ENCODE peak calls at places on chromosomes 2 and 18, in four cellular contexts. One of them, this sample, is unnamed.
A peak's percentile ranks its signal among the peaks of the same experiment; 100 is the strongest.

GRCh38 chr2:30422437-30422805 is 24.6 kb upstream of the LCLAT1 start:
- DNase-seq in K562: peak; percentile 27
- DNase-seq in HepG2: no peak
- DNase-seq in A549: no peak
- DNase-seq in this sample: no peak

GRCh38 chr18:35441857-35442595 is 55.7 kb downstream of the INO80C start:
- DNase-seq in K562: no peak
- DNase-seq in HepG2: no peak
- DNase-seq in A549: no peak
- DNase-seq in this sample: no peak

GRCh38 chr18:59239627-59240026 is 19.7 kb downstream of the GRP start:
- DNase-seq in K562: peak; percentile 9
- DNase-seq in HepG2: no peak
- DNase-seq in A549: no peak
- DNase-seq in this sample: no peak

GRCh38 chr18:76610933-76611749 is 116.1 kb upstream of the ZNF516 start:
- DNase-seq in HepG2: no peak
- DNase-seq in K562: no peak
- DNase-seq in A549: no peak
- DNase-seq in this sample: no peak

GRCh38 chr2:156321243-156321904 is 11.1 kb downstream of the NR4A2 start:
- DNase-seq in HepG2: no peak
- DNase-seq in A549: no peak
- DNase-seq in K562: no peak
- DNase-seq in this sample: no peak

GRCh38 chr2:45759310-45759851 is 107.9 kb downstream of the PRKCE start:
- DNase-seq in A549: no peak
- DNase-seq in K562: no peak
- DNase-seq in HepG2: no peak
- DNase-seq in this sample: no peak

GRCh38 chr2:148582679-148583511 is 61.7 kb upstream of the EPC2 start:
- DNase-seq in K562: no peak
- DNase-seq in HepG2: no peak
- DNase-seq in A549: no peak
- DNase-seq in this sample: no peak

GRCh38 chr2:231162036-231162345 is 36.4 kb upstream of the ARMC9 start:
- DNase-seq in A549: no peak
- DNase-seq in HepG2: no peak
- DNase-seq in K562: no peak
- DNase-seq in this sample: no peak

GRCh38 chr2:162773352-162773751 is 65.2 kb downstream of the KCNH7 start:
- DNase-seq in A549: no peak
- DNase-seq in HepG2: no peak
- DNase-seq in K562: no peak
- DNase-seq in this sample: no peak

GRCh38 chr2:136381722-136382633 is 264.0 kb upstream of the CXCR4 start:
- DNase-seq in K562: no peak
- DNase-seq in HepG2: no peak
- DNase-seq in A549: no peak
- DNase-seq in this sample: peak; percentile 24

GRCh38 chr18:37270046-37270665 is 295.4 kb downstream of the CELF4 start:
- DNase-seq in A549: no peak
- DNase-seq in K562: peak; percentile 76
- DNase-seq in HepG2: peak; percentile 21
- DNase-seq in this sample: no peak

GRCh38 chr2:195382186-195382585 is 274.8 kb upstream of the SLC39A10 start:
- DNase-seq in HepG2: no peak
- DNase-seq in A549: no peak
- DNase-seq in K562: no peak
- DNase-seq in this sample: no peak

GRCh38 chr2:182694189-182694588 is 21.9 kb upstream of the DNAJC10 start:
- DNase-seq in K562: no peak
- DNase-seq in A549: no peak
- DNase-seq in HepG2: no peak
- DNase-seq in this sample: no peak

GRCh38 chr18:64271264-64271663 is 122.4 kb upstream of the LINC00305 start:
- DNase-seq in K562: no peak
- DNase-seq in HepG2: no peak
- DNase-seq in A549: no peak
- DNase-seq in this sample: no peak

GRCh38 chr18:60585670-60586069 is 213.1 kb upstream of the MC4R start:
- DNase-seq in HepG2: no peak
- DNase-seq in A549: no peak
- DNase-seq in K562: no peak
- DNase-seq in this sample: no peak

GRCh38 chr18:8480506-8481328 is 128.5 kb upstream of the RAB12 start:
- DNase-seq in HepG2: peak; percentile 38
- DNase-seq in A549: peak; percentile 36
- DNase-seq in K562: peak; percentile 52
- DNase-seq in this sample: no peak

GRCh38 chr2:185757356-185757755 is 18.8 kb downstream of the FSIP2 start:
- DNase-seq in HepG2: no peak
- DNase-seq in A549: no peak
- DNase-seq in K562: no peak
- DNase-seq in this sample: no peak

GRCh38 chr2:229857634-229858033 is 64.2 kb downstream of the TRIP12 start:
- DNase-seq in HepG2: no peak
- DNase-seq in A549: no peak
- DNase-seq in K562: no peak
- DNase-seq in this sample: no peak

GRCh38 chr2:205722538-205722878 is 40.2 kb downstream of the NRP2 start:
- DNase-seq in K562: no peak
- DNase-seq in A549: no peak
- DNase-seq in HepG2: no peak
- DNase-seq in this sample: no peak

GRCh38 chr2:88199912-88200682 is 30.0 kb downstream of the THNSL2 start:
- DNase-seq in K562: peak; percentile 40
- DNase-seq in A549: no peak
- DNase-seq in HepG2: peak; percentile 33
- DNase-seq in this sample: peak; percentile 73

GRCh38 chr2:219875036-219875435 is 247.6 kb downstream of the SLC4A3 start:
- DNase-seq in HepG2: no peak
- DNase-seq in A549: no peak
- DNase-seq in K562: no peak
- DNase-seq in this sample: no peak

GRCh38 chr2:30708491-30709290 is 98.6 kb downstream of the CAPN13 start:
- DNase-seq in HepG2: no peak
- DNase-seq in A549: peak; percentile 19
- DNase-seq in K562: peak; percentile 23
- DNase-seq in this sample: no peak

GRCh38 chr2:191276792-191277465 is 31.7 kb downstream of the MYO1B start:
- DNase-seq in HepG2: no peak
- DNase-seq in A549: no peak
- DNase-seq in K562: no peak
- DNase-seq in this sample: no peak

GRCh38 chr2:73187549-73187948 is 14.8 kb upstream of the NOTO start:
- DNase-seq in K562: no peak
- DNase-seq in A549: no peak
- DNase-seq in HepG2: no peak
- DNase-seq in this sample: no peak

GRCh38 chr2:181394741-181395437 is 62.3 kb upstream of the ITGA4 start:
- DNase-seq in HepG2: no peak
- DNase-seq in A549: no peak
- DNase-seq in K562: no peak
- DNase-seq in this sample: no peak

GRCh38 chr2:42192010-42192373 is 22.8 kb downstream of the EML4 start:
- DNase-seq in HepG2: no peak
- DNase-seq in A549: no peak
- DNase-seq in K562: no peak
- DNase-seq in this sample: no peak

GRCh38 chr18:78717051-78717765 is 262.4 kb upstream of the SALL3 start:
- DNase-seq in A549: no peak
- DNase-seq in K562: no peak
- DNase-seq in HepG2: no peak
- DNase-seq in this sample: no peak

GRCh38 chr2:29829841-29830240 is 91.5 kb downstream of the ALK start:
- DNase-seq in HepG2: no peak
- DNase-seq in A549: no peak
- DNase-seq in K562: no peak
- DNase-seq in this sample: no peak

GRCh38 chr2:202932425-202933138 is 20.5 kb downstream of the CARF start:
- DNase-seq in HepG2: no peak
- DNase-seq in K562: no peak
- DNase-seq in A549: no peak
- DNase-seq in this sample: no peak

GRCh38 chr2:27902143-27902542 is 11.6 kb downstream of the BABAM2 start:
- DNase-seq in A549: no peak
- DNase-seq in K562: no peak
- DNase-seq in HepG2: no peak
- DNase-seq in this sample: no peak

GRCh38 chr2:27893031-27893430 is 2.5 kb downstream of the BABAM2 start:
- DNase-seq in HepG2: no peak
- DNase-seq in A549: no peak
- DNase-seq in K562: no peak
- DNase-seq in this sample: no peak

GRCh38 chr2:27901219-27901618 is 10.7 kb downstream of the BABAM2 start:
- DNase-seq in K562: no peak
- DNase-seq in A549: no peak
- DNase-seq in HepG2: no peak
- DNase-seq in this sample: no peak

GRCh38 chr2:27903018-27903417 is 12.5 kb downstream of the BABAM2 start:
- DNase-seq in A549: no peak
- DNase-seq in HepG2: no peak
- DNase-seq in K562: no peak
- DNase-seq in this sample: no peak

DNA sequence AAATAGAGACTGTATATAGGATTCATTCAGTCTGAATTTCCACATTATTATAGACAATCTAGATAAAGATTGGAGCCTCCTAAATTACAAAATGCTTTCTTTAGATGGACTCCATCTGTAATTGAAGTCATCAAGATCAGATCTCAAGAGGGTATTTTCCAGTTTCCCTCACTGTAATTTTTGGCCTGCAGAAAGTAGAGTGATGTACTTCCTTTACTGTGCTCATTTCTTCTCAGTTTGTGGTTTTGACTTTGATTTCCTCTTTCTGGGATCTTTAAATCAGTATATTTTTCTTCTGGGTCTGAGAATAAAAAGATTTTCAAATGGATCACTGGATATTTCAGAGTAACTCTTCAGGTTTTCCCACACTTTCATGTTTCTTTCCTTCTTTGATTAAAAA is 7.2 kb downstream of the BABAM2 start:
- DNase-seq in HepG2: no peak
- DNase-seq in K562: no peak
- DNase-seq in A549: no peak
- DNase-seq in this sample: no peak
- TF ChIP-seq PHF8 in HepG2: no peak
- TF ChIP-seq PHF8 in K562: no peak
- TF ChIP-seq PHF8 in A549: no peak
- TF ChIP-seq PHF8 in this sample: no peak

GRCh38 chr2:27833931-27834330 is 56.3 kb downstream of the RBKS start:
- DNase-seq in K562: no peak
- DNase-seq in A549: no peak
- DNase-seq in HepG2: no peak
- DNase-seq in this sample: no peak

GRCh38 chr2:27831279-27832050 is 58.7 kb downstream of the RBKS start:
- DNase-seq in HepG2: no peak
- DNase-seq in A549: no peak
- DNase-seq in K562: no peak
- DNase-seq in this sample: no peak

GRCh38 chr2:27830616-27831120 is 59.1 kb downstream of the MRPL33 start:
- DNase-seq in A549: no peak
- DNase-seq in K562: no peak
- DNase-seq in HepG2: no peak
- DNase-seq in this sample: no peak

GRCh38 chr2:27829791-27830190 is 58.3 kb downstream of the MRPL33 start:
- DNase-seq in HepG2: no peak
- DNase-seq in A549: no peak
- DNase-seq in K562: no peak
- DNase-seq in this sample: no peak

DNA sequence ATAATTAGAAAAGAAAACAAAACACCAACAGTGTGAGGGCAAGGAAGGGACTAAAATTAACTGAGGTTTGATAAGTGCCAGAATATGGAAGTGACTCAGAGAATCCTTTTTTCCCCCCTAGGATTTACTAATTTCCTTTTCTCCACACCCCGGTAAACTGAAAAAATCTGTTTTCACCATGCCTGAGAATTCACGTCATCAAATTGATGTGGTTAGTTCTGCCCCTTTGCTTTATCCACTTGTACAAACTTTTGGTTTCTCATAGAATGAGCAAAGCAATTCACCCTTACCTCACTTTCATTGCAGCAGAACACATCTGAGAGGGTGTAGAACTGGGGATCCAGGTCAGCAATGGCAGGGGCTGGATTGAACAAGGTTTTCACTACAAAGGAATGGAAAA is 57.8 kb downstream of the RBKS start:
- DNase-seq in K562: no peak
- DNase-seq in HepG2: no peak
- DNase-seq in A549: no peak
- DNase-seq in this sample: no peak
- TF ChIP-seq PHF8 in K562: no peak
- TF ChIP-seq PHF8 in HepG2: no peak
- TF ChIP-seq PHF8 in A549: no peak
- TF ChIP-seq PHF8 in this sample: no peak

GRCh38 chr2:59333007-59333406 is 1091.9 kb upstream of the FANCL start:
- DNase-seq in HepG2: no peak
- DNase-seq in A549: no peak
- DNase-seq in K562: no peak
- DNase-seq in this sample: no peak
- TF ChIP-seq PHF8 in HepG2: no peak
- TF ChIP-seq PHF8 in A549: no peak
- TF ChIP-seq PHF8 in K562: no peak
- TF ChIP-seq PHF8 in this sample: no peak

GRCh38 chr2:172938713-172939375 is 136.8 kb upstream of the MAP3K20 start:
- DNase-seq in HepG2: no peak
- DNase-seq in A549: no peak
- DNase-seq in K562: no peak
- DNase-seq in this sample: no peak
- TF ChIP-seq PHF8 in HepG2: no peak
- TF ChIP-seq PHF8 in A549: no peak
- TF ChIP-seq PHF8 in K562: no peak
- TF ChIP-seq PHF8 in this sample: no peak

GRCh38 chr2:237383991-237384671 is 29.8 kb downstream of the COL6A3 start:
- DNase-seq in K562: no peak
- DNase-seq in HepG2: no peak
- DNase-seq in A549: no peak
- DNase-seq in this sample: no peak

GRCh38 chr2:237378650-237379049 is 35.3 kb downstream of the COL6A3 start:
- DNase-seq in HepG2: no peak
- DNase-seq in A549: no peak
- DNase-seq in K562: no peak
- DNase-seq in this sample: no peak

GRCh38 chr2:237380768-237381167 is 33.2 kb downstream of the COL6A3 start:
- DNase-seq in A549: no peak
- DNase-seq in HepG2: no peak
- DNase-seq in K562: no peak
- DNase-seq in this sample: no peak

GRCh38 chr2:237384672-237385020 is 29.3 kb downstream of the COL6A3 start:
- DNase-seq in A549: no peak
- DNase-seq in K562: no peak
- DNase-seq in HepG2: no peak
- DNase-seq in this sample: no peak

GRCh38 chr2:237379636-237380035 is 34.3 kb downstream of the COL6A3 start:
- DNase-seq in K562: no peak
- DNase-seq in HepG2: no peak
- DNase-seq in A549: no peak
- DNase-seq in this sample: no peak
- TF ChIP-seq PHF8 in K562: no peak
- TF ChIP-seq PHF8 in HepG2: no peak
- TF ChIP-seq PHF8 in A549: no peak
- TF ChIP-seq PHF8 in this sample: no peak

This sample was measured in H1.